ENCODE peak calls at places on chromosome 21, in nine cellular contexts. H, K, N, B, I, U, T, S and J are unnamed samples.

GRCh38 chr21:28111151-28111619 is 881.5 kb downstream of the LTN1 start:
- DNase-seq in H (no peak), K (no peak), N (peak; percentile 90), B (no peak), I (peak; percentile 95), U (no peak), T (peak; percentile 65), S (peak; percentile 83), J (no peak)

GRCh38 chr21:29321908-29322569 is 23.3 kb downstream of the BACH1 start:
- DNase-seq in H (no peak), K (no peak), N (no peak), B (no peak), I (no peak), U (no peak), T (no peak), S (no peak), J (no peak)

GRCh38 chr21:28636988-28637691 is 355.5 kb downstream of the LTN1 start:
- DNase-seq in H (no peak), K (no peak), N (peak; percentile 56), B (no peak), I (peak; percentile 65), U (no peak), T (no peak), S (no peak), J (no peak)

GRCh38 chr21:41825881-41826280 is 53.3 kb downstream of the PRDM15 start:
- DNase-seq in H (no peak), K (no peak), N (no peak), B (peak; percentile 52), I (no peak), U (no peak), T (peak; percentile 22), S (no peak), J (no peak)

GRCh38 chr21:41832230-41833137 is 46.7 kb downstream of the PRDM15 start:
- DNase-seq in H (peak; percentile 11), K (no peak), N (no peak), B (peak; percentile 55), I (no peak), U (no peak), T (peak; percentile 36), S (no peak), J (peak; percentile 53)

GRCh38 chr21:26686278-26686677 is 113.2 kb upstream of the CYYR1 start:
- DNase-seq in H (no peak), K (peak; percentile 58), N (no peak), B (peak; percentile 66), I (no peak), U (no peak), T (no peak), S (peak; percentile 67), J (peak; percentile 22)

GRCh38 chr21:42818328-42818749 is 61.0 kb downstream of the WDR4 start:
- DNase-seq in H (peak; percentile 63), K (peak; percentile 59), N (no peak), B (peak; percentile 88), I (no peak), U (peak; percentile 33), T (peak; percentile 85), S (peak; percentile 60), J (peak; percentile 71)

GRCh38 chr21:44870748-44871495 is 2.6 kb downstream of the PTTG1IP start:
- DNase-seq in H (no peak), K (no peak), N (no peak), B (no peak), I (no peak), U (peak; percentile 21), T (peak; percentile 87), S (no peak), J (no peak)

GRCh38 chr21:26637346-26637745 is 64.3 kb upstream of the CYYR1 start:
- DNase-seq in H (no peak), K (no peak), N (no peak), B (no peak), I (no peak), U (no peak), T (no peak), S (no peak), J (no peak)

GRCh38 chr21:29626787-29627470 is 312.9 kb downstream of the GRIK1 start:
- DNase-seq in H (no peak), K (no peak), N (peak; percentile 12), B (no peak), I (no peak), U (no peak), T (no peak), S (no peak), J (no peak)

GRCh38 chr21:30408782-30409494 is 13.1 kb downstream of the KRTAP13-1 start:
- DNase-seq in H (no peak), K (peak; percentile 91), N (no peak), B (no peak), I (no peak), U (peak; percentile 2), T (peak; percentile 46), S (peak; percentile 81), J (peak; percentile 61)

GRCh38 chr21:29233611-29234540 is 64.8 kb upstream of the BACH1 start:
- DNase-seq in H (no peak), K (no peak), N (no peak), B (no peak), I (no peak), U (no peak), T (no peak), S (no peak), J (no peak)

GRCh38 chr21:38989745-38990423 is 184.2 kb downstream of the ETS2 start:
- DNase-seq in H (no peak), K (peak; percentile 48), N (peak; percentile 54), B (no peak), I (peak; percentile 87), U (no peak), T (peak; percentile 74), S (peak; percentile 76), J (no peak)

GRCh38 chr21:14557413-14557812 is 11.3 kb upstream of the SAMSN1 start:
- DNase-seq in H (no peak), K (no peak), N (no peak), B (no peak), I (no peak), U (no peak), T (no peak), S (no peak), J (no peak)

GRCh38 chr21:41634211-41634694 is 126.3 kb upstream of the TMPRSS2 start:
- DNase-seq in H (no peak), K (no peak), N (no peak), B (no peak), I (no peak), U (no peak), T (no peak), S (no peak), J (peak; percentile 49)

GRCh38 chr21:43867936-43868335 is 2.9 kb downstream of the AGPAT3 start:
- DNase-seq in H (no peak), K (no peak), N (no peak), B (no peak), I (no peak), U (no peak), T (no peak), S (no peak), J (no peak)

GRCh38 chr21:43866659-43867331 is 1.8 kb downstream of the AGPAT3 start:
- DNase-seq in H (no peak), K (no peak), N (no peak), B (peak; percentile 78), I (no peak), U (no peak), T (no peak), S (no peak), J (peak; percentile 70)

GRCh38 chr21:43867332-43867703 is 2.3 kb downstream of the AGPAT3 start:
- DNase-seq in H (no peak), K (no peak), N (no peak), B (peak; percentile 34), I (no peak), U (no peak), T (no peak), S (no peak), J (no peak)

GRCh38 chr21:43869486-43870325 is 4.7 kb downstream of the AGPAT3 start:
- DNase-seq in H (no peak), K (peak; percentile 65), N (no peak), B (peak; percentile 54), I (no peak), U (no peak), T (peak; percentile 54), S (no peak), J (peak; percentile 46)

GRCh38 chr21:43868461-43868860 is 3.4 kb downstream of the AGPAT3 start:
- DNase-seq in H (no peak), K (no peak), N (no peak), B (no peak), I (no peak), U (no peak), T (no peak), S (no peak), J (no peak)
- H3K27me3 ChIP-seq in H (no peaks in the 10 kb centered on the region), K (no peaks in the 10 kb centered on the region), N (no peaks in the 10 kb centered on the region), B (peaks cover 6% of the 10 kb centered on the region), I (no peaks in the 10 kb centered on the region), U (no peaks in the 10 kb centered on the region), T (no peaks in the 10 kb centered on the region), S (no peaks in the 10 kb centered on the region), J (peaks cover 11% of the 10 kb centered on the region)

GRCh38 chr21:21175798-21176334 is 177.7 kb downstream of the NCAM2 start:
- DNase-seq in H (no peak), K (no peak), N (no peak), B (no peak), I (no peak), U (no peak), T (no peak), S (no peak), J (no peak)
- H3K4me3 ChIP-seq in H (peak overlapping the region; percentile 50), K (no peak overlapping the region), N (no peak overlapping the region), B (no peak overlapping the region), I (peak overlapping the region; percentile 8), U (no peak overlapping the region), T (no peak overlapping the region), S (no peak overlapping the region), J (no peak overlapping the region)

DNA sequence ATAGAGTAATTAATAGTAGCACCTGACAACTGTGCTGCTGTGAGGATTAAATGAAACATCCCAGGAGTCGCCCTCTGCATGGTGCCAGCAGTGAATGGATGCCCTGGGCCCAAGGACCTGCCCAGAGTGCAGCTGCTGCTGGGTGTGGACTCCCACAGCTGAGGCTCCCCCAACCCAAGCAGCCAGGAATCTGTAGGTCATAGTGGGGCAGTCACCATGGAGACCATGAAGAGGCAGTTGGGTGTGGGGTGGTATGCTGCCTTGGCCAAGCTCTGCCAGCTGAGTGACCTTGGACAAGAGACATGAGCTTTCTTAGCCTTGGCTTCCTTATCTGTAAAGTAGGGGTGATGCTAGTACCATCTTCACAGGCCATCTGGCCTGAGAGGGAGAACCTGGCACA is 9.4 kb downstream of the OLIG2 start:
- DNase-seq in H (no peak), K (no peak), N (no peak), B (no peak), I (no peak), U (no peak), T (no peak), S (no peak), J (peak; percentile 58)
- H3K27me3 ChIP-seq in H (peaks cover 45% of the 10 kb centered on the region), K (peaks cover 89% of the 10 kb centered on the region), N (peaks cover 33% of the 10 kb centered on the region), B (peaks cover 67% of the 10 kb centered on the region), I (peaks cover 46% of the 10 kb centered on the region), U (no peaks in the 10 kb centered on the region), T (no peaks in the 10 kb centered on the region), S (peaks cover 70% of the 10 kb centered on the region), J (peaks cover 63% of the 10 kb centered on the region)

GRCh38 chr21:45984584-45985095 is 3.1 kb downstream of the COL6A1 start:
- DNase-seq in H (no peak), K (no peak), N (no peak), B (no peak), I (no peak), U (no peak), T (no peak), S (no peak), J (peak; percentile 0)
- H3K4me3 ChIP-seq in H (no peak overlapping the region), K (no peak overlapping the region), N (peak overlapping the region; percentile 98), B (no peak overlapping the region), I (peak overlapping the region; percentile 98), U (no peak overlapping the region), T (no peak overlapping the region), S (no peak overlapping the region), J (no peak overlapping the region)

GRCh38 chr21:36691539-36692124 is 7.3 kb upstream of the SIM2 start:
- DNase-seq in H (no peak), K (no peak), N (no peak), B (no peak), I (no peak), U (no peak), T (no peak), S (no peak), J (peak; percentile 49)
- H3K27me3 ChIP-seq in H (peaks cover 73% of the 10 kb centered on the region), K (no peaks in the 10 kb centered on the region), N (peaks cover 63% of the 10 kb centered on the region), B (peaks cover 98% of the 10 kb centered on the region), I (peaks cover 91% of the 10 kb centered on the region), U (no peaks in the 10 kb centered on the region), T (peaks cover 4% of the 10 kb centered on the region), S (peaks cover 85% of the 10 kb centered on the region), J (peaks cover 76% of the 10 kb centered on the region)